ENCODE peak calls at places on chromosomes 7 and 10, in seven cellular contexts. One of them, this sample, is unnamed.

GRCh38 chr7:129332354-129333056 is 101.7 kb upstream of the STRIP2 start:
- DNase-seq in transverse colon: no peak
- DNase-seq in prostate gland: no peak
- DNase-seq in adrenal gland: no peak
- DNase-seq in spleen: no peak
- DNase-seq in breast epithelium: no peak
- DNase-seq in right lobe of liver: no peak
- DNase-seq in this sample: no peak

GRCh38 chr10:69969961-69970360 is 82.7 kb upstream of the MACROH2A2 start:
- DNase-seq in transverse colon: no peak
- DNase-seq in adrenal gland: no peak
- DNase-seq in right lobe of liver: no peak
- DNase-seq in spleen: no peak
- DNase-seq in breast epithelium: no peak
- DNase-seq in prostate gland: no peak
- DNase-seq in this sample: no peak

GRCh38 chr7:123433665-123434064 is 100.7 kb downstream of the IQUB start:
- DNase-seq in spleen: no peak
- DNase-seq in adrenal gland: no peak
- DNase-seq in transverse colon: no peak
- DNase-seq in breast epithelium: no peak
- DNase-seq in prostate gland: no peak
- DNase-seq in right lobe of liver: no peak
- DNase-seq in this sample: no peak

GRCh38 chr10:61465807-61466425 is 12.7 kb upstream of the TMEM26 start:
- DNase-seq in breast epithelium: no peak
- DNase-seq in prostate gland: no peak
- DNase-seq in adrenal gland: no peak
- DNase-seq in spleen: no peak
- DNase-seq in transverse colon: no peak
- DNase-seq in right lobe of liver: peak; percentile 26
- DNase-seq in this sample: no peak

GRCh38 chr10:71564221-71564820 is 155.3 kb downstream of the C10orf105 start:
- DNase-seq in adrenal gland: no peak
- DNase-seq in prostate gland: no peak
- DNase-seq in right lobe of liver: no peak
- DNase-seq in breast epithelium: no peak
- DNase-seq in spleen: no peak
- DNase-seq in transverse colon: no peak
- DNase-seq in this sample: no peak

GRCh38 chr7:55509322-55509721 is 63.0 kb downstream of the VOPP1 start:
- DNase-seq in spleen: no peak
- DNase-seq in adrenal gland: no peak
- DNase-seq in transverse colon: no peak
- DNase-seq in prostate gland: no peak
- DNase-seq in breast epithelium: no peak
- DNase-seq in right lobe of liver: no peak
- DNase-seq in this sample: no peak

GRCh38 chr7:90804370-90804769 is 208.2 kb downstream of the CDK14 start:
- DNase-seq in right lobe of liver: no peak
- DNase-seq in transverse colon: no peak
- DNase-seq in prostate gland: no peak
- DNase-seq in adrenal gland: no peak
- DNase-seq in spleen: no peak
- DNase-seq in breast epithelium: no peak
- DNase-seq in this sample: no peak

GRCh38 chr10:5346881-5347280 is 17.9 kb upstream of the UCN3 start:
- DNase-seq in adrenal gland: no peak
- DNase-seq in prostate gland: no peak
- DNase-seq in right lobe of liver: no peak
- DNase-seq in spleen: no peak
- DNase-seq in breast epithelium: no peak
- DNase-seq in transverse colon: no peak
- DNase-seq in this sample: no peak

GRCh38 chr10:48503293-48503911 is 101.5 kb downstream of the ARHGAP22 start:
- DNase-seq in breast epithelium: no peak
- DNase-seq in transverse colon: no peak
- DNase-seq in adrenal gland: no peak
- DNase-seq in prostate gland: no peak
- DNase-seq in spleen: peak; percentile 53
- DNase-seq in right lobe of liver: no peak
- DNase-seq in this sample: peak; percentile 43

GRCh38 chr7:120941064-120941463 is 9.5 kb upstream of the ING3 start:
- DNase-seq in right lobe of liver: no peak
- DNase-seq in spleen: no peak
- DNase-seq in breast epithelium: no peak
- DNase-seq in transverse colon: no peak
- DNase-seq in prostate gland: no peak
- DNase-seq in adrenal gland: no peak
- DNase-seq in this sample: no peak

GRCh38 chr7:139339698-139340036 is 1.5 kb upstream of the FMC1 start:
- DNase-seq in right lobe of liver: no peak
- DNase-seq in transverse colon: no peak
- DNase-seq in spleen: no peak
- DNase-seq in adrenal gland: no peak
- DNase-seq in breast epithelium: no peak
- DNase-seq in prostate gland: no peak
- DNase-seq in this sample: no peak

GRCh38 chr7:100673942-100674431 is 447 bp downstream of the GNB2 start:
- DNase-seq in spleen: peak; percentile 92
- DNase-seq in breast epithelium: no peak
- DNase-seq in right lobe of liver: peak; percentile 74
- DNase-seq in transverse colon: peak; percentile 58
- DNase-seq in adrenal gland: peak; percentile 67
- DNase-seq in prostate gland: no peak
- DNase-seq in this sample: no peak

GRCh38 chr10:76779163-76779820 is 858.3 kb downstream of the KCNMA1 start:
- DNase-seq in spleen: no peak
- DNase-seq in breast epithelium: no peak
- DNase-seq in adrenal gland: no peak
- DNase-seq in right lobe of liver: no peak
- DNase-seq in prostate gland: no peak
- DNase-seq in transverse colon: no peak
- DNase-seq in this sample: no peak

GRCh38 chr7:1433128-1433920 is 25.9 kb downstream of the MICALL2 start:
- DNase-seq in adrenal gland: no peak
- DNase-seq in breast epithelium: no peak
- DNase-seq in transverse colon: no peak
- DNase-seq in prostate gland: no peak
- DNase-seq in spleen: no peak
- DNase-seq in right lobe of liver: no peak
- DNase-seq in this sample: no peak

GRCh38 chr7:514651-515598 is 4.7 kb downstream of the PDGFA start:
- DNase-seq in spleen: no peak
- DNase-seq in adrenal gland: no peak
- DNase-seq in right lobe of liver: no peak
- DNase-seq in prostate gland: peak; percentile 70
- DNase-seq in breast epithelium: no peak
- DNase-seq in transverse colon: peak; percentile 78
- DNase-seq in this sample: no peak

GRCh38 chr7:10474048-10474447 is 499.6 kb upstream of the PHF14 start:
- DNase-seq in prostate gland: no peak
- DNase-seq in spleen: no peak
- DNase-seq in transverse colon: no peak
- DNase-seq in breast epithelium: no peak
- DNase-seq in right lobe of liver: no peak
- DNase-seq in adrenal gland: no peak
- DNase-seq in this sample: no peak

GRCh38 chr7:18019562-18019961 is 8.1 kb downstream of the PRPS1L1 start:
- DNase-seq in right lobe of liver: no peak
- DNase-seq in prostate gland: no peak
- DNase-seq in adrenal gland: no peak
- DNase-seq in transverse colon: no peak
- DNase-seq in breast epithelium: no peak
- DNase-seq in spleen: no peak
- DNase-seq in this sample: no peak

GRCh38 chr7:44977956-44978355 is 859 bp downstream of the MYO1G start:
- DNase-seq in adrenal gland: no peak
- DNase-seq in right lobe of liver: no peak
- DNase-seq in prostate gland: no peak
- DNase-seq in breast epithelium: no peak
- DNase-seq in transverse colon: peak; percentile 37
- DNase-seq in spleen: peak; percentile 83
- DNase-seq in this sample: no peak

GRCh38 chr7:106982415-106982814 is 62.1 kb upstream of the PRKAR2B start:
- DNase-seq in breast epithelium: no peak
- DNase-seq in prostate gland: no peak
- DNase-seq in spleen: no peak
- DNase-seq in adrenal gland: no peak
- DNase-seq in transverse colon: no peak
- DNase-seq in right lobe of liver: no peak
- DNase-seq in this sample: no peak

GRCh38 chr10:95697429-95697828 is 3.7 kb upstream of the TCTN3 start:
- DNase-seq in breast epithelium: no peak
- DNase-seq in adrenal gland: peak; percentile 19
- DNase-seq in prostate gland: no peak
- DNase-seq in spleen: peak; percentile 88
- DNase-seq in transverse colon: no peak
- DNase-seq in right lobe of liver: no peak
- DNase-seq in this sample: no peak

GRCh38 chr10:74874649-74875048 is 48.2 kb downstream of the KAT6B start:
- DNase-seq in transverse colon: no peak
- DNase-seq in adrenal gland: no peak
- DNase-seq in prostate gland: no peak
- DNase-seq in breast epithelium: no peak
- DNase-seq in spleen: no peak
- DNase-seq in right lobe of liver: no peak
- DNase-seq in this sample: no peak

GRCh38 chr10:89481662-89482061 is 53.7 kb downstream of the SLC16A12 start:
- DNase-seq in spleen: no peak
- DNase-seq in breast epithelium: no peak
- DNase-seq in right lobe of liver: no peak
- DNase-seq in prostate gland: no peak
- DNase-seq in adrenal gland: no peak
- DNase-seq in transverse colon: no peak
- DNase-seq in this sample: no peak

GRCh38 chr7:50356212-50356944 is 51.9 kb downstream of the IKZF1 start:
- DNase-seq in transverse colon: no peak
- DNase-seq in spleen: peak; percentile 85
- DNase-seq in right lobe of liver: no peak
- DNase-seq in adrenal gland: no peak
- DNase-seq in breast epithelium: no peak
- DNase-seq in prostate gland: no peak
- DNase-seq in this sample: no peak
- H3K4me1 ChIP-seq in transverse colon: no peaks in the 10 kb centered on the region
- H3K4me1 ChIP-seq in spleen: peaks cover 82% of the 10 kb centered on the region
- H3K4me1 ChIP-seq in right lobe of liver: no peaks in the 10 kb centered on the region
- H3K4me1 ChIP-seq in adrenal gland: no peaks in the 10 kb centered on the region
- H3K4me1 ChIP-seq in breast epithelium: no peaks in the 10 kb centered on the region
- H3K4me1 ChIP-seq in prostate gland: no peaks in the 10 kb centered on the region
- H3K4me1 ChIP-seq in this sample: no peaks in the 10 kb centered on the region

GRCh38 chr7:27112960-27113949 is 10.8 kb upstream of the HOXA2 start:
- DNase-seq in transverse colon: peak; percentile 80
- DNase-seq in adrenal gland: no peak
- DNase-seq in prostate gland: peak; percentile 80
- DNase-seq in breast epithelium: no peak
- DNase-seq in right lobe of liver: peak; percentile 63
- DNase-seq in spleen: no peak
- DNase-seq in this sample: no peak
- TF ChIP-seq POLR2A in transverse colon: peak; percentile 31
- TF ChIP-seq POLR2A in adrenal gland: peak; percentile 45
- TF ChIP-seq POLR2A in prostate gland: peak; percentile 65
- TF ChIP-seq POLR2A in breast epithelium: no peak
- TF ChIP-seq POLR2A in right lobe of liver: peak; percentile 34
- TF ChIP-seq POLR2A in spleen: no peak
- TF ChIP-seq POLR2A in this sample: no peak

GRCh38 chr10:32338262-32338661 is 8.7 kb downstream of the EPC1 start:
- DNase-seq in right lobe of liver: no peak
- DNase-seq in transverse colon: no peak
- DNase-seq in spleen: no peak
- DNase-seq in adrenal gland: no peak
- DNase-seq in breast epithelium: no peak
- DNase-seq in prostate gland: no peak
- DNase-seq in this sample: no peak
- H3K4me1 ChIP-seq in right lobe of liver: peaks cover 40% of the 10 kb centered on the region
- H3K4me1 ChIP-seq in transverse colon: peaks cover 97% of the 10 kb centered on the region
- H3K4me1 ChIP-seq in spleen: peaks cover 97% of the 10 kb centered on the region
- H3K4me1 ChIP-seq in adrenal gland: peaks cover 93% of the 10 kb centered on the region
- H3K4me1 ChIP-seq in breast epithelium: no peaks in the 10 kb centered on the region
- H3K4me1 ChIP-seq in prostate gland: peaks cover 3% of the 10 kb centered on the region
- H3K4me1 ChIP-seq in this sample: peaks cover 71% of the 10 kb centered on the region

GRCh38 chr10:44975487-44976331 is 2.9 kb downstream of the DEPP1 start:
- DNase-seq in right lobe of liver: no peak
- DNase-seq in adrenal gland: no peak
- DNase-seq in transverse colon: peak; percentile 51
- DNase-seq in spleen: peak; percentile 75
- DNase-seq in breast epithelium: no peak
- DNase-seq in prostate gland: no peak
- DNase-seq in this sample: peak; percentile 70
- TF ChIP-seq POLR2A in right lobe of liver: no peak
- TF ChIP-seq POLR2A in adrenal gland: no peak
- TF ChIP-seq POLR2A in transverse colon: peak; percentile 3
- TF ChIP-seq POLR2A in spleen: no peak
- TF ChIP-seq POLR2A in breast epithelium: peak; percentile 82
- TF ChIP-seq POLR2A in prostate gland: no peak
- TF ChIP-seq POLR2A in this sample: no peak

GRCh38 chr7:92158660-92159575 is 20.0 kb downstream of the LRRD1 start:
- DNase-seq in breast epithelium: no peak
- DNase-seq in transverse colon: no peak
- DNase-seq in spleen: no peak
- DNase-seq in adrenal gland: no peak
- DNase-seq in right lobe of liver: no peak
- DNase-seq in prostate gland: no peak
- DNase-seq in this sample: no peak
- H3K4me1 ChIP-seq in breast epithelium: no peaks in the 10 kb centered on the region
- H3K4me1 ChIP-seq in transverse colon: no peaks in the 10 kb centered on the region
- H3K4me1 ChIP-seq in spleen: no peaks in the 10 kb centered on the region
- H3K4me1 ChIP-seq in adrenal gland: no peaks in the 10 kb centered on the region
- H3K4me1 ChIP-seq in right lobe of liver: no peaks in the 10 kb centered on the region
- H3K4me1 ChIP-seq in prostate gland: no peaks in the 10 kb centered on the region
- H3K4me1 ChIP-seq in this sample: no peaks in the 10 kb centered on the region